ENCODE peak calls at places on chromosomes 13 and 19, in eight cellular contexts. Q, K, L, H, I, Y, W and F are unnamed samples.

GRCh38 chr13:106277483-106278154 is 257.8 kb downstream of the EFNB2 start:
- DNase-seq in Q (no peak), K (no peak), L (no peak), H (no peak), I (no peak), Y (no peak), W (no peak), F (no peak)

GRCh38 chr13:43848250-43848649 is 31.3 kb downstream of the CCDC122 start:
- DNase-seq in Q (no peak), K (no peak), L (no peak), H (no peak), I (no peak), Y (peak), W (no peak), F (peak)

GRCh38 chr13:25630327-25630726 is 258.6 kb downstream of the ATP8A2 start:
- DNase-seq in Q (no peak), K (no peak), L (no peak), H (no peak), I (no peak), Y (no peak), W (no peak), F (no peak)

GRCh38 chr13:67281476-67281875 is 51.3 kb upstream of the PCDH9 start:
- DNase-seq in Q (no peak), K (no peak), L (no peak), H (no peak), I (no peak), Y (no peak), W (no peak), F (no peak)

GRCh38 chr19:38319421-38320258 is at the start of gene KCNK6:
- DNase-seq in Q (peak), K (no peak), L (peak), H (peak), I (no peak), Y (no peak), W (peak), F (no peak)

GRCh38 chr13:19960673-19961015 is 2.1 kb downstream of the ZMYM2 start:
- DNase-seq in Q (no peak), K (no peak), L (no peak), H (no peak), I (no peak), Y (peak), W (no peak), F (no peak)

GRCh38 chr13:114096031-114096485 is 36.4 kb downstream of the RASA3 start:
- DNase-seq in Q (no peak), K (no peak), L (no peak), H (no peak), I (no peak), Y (no peak), W (peak), F (no peak)

GRCh38 chr19:33621065-33621785 is 528 bp upstream of the CHST8 start:
- DNase-seq in Q (no peak), K (no peak), L (peak), H (no peak), I (no peak), Y (no peak), W (no peak), F (no peak)

GRCh38 chr19:2942928-2943640 is 1.7 kb downstream of the ZNF77 start:
- DNase-seq in Q (no peak), K (no peak), L (no peak), H (no peak), I (no peak), Y (no peak), W (no peak), F (no peak)

GRCh38 chr13:91247768-91248167 is 99.7 kb upstream of the MIR17HG start:
- DNase-seq in Q (no peak), K (no peak), L (peak), H (no peak), I (no peak), Y (no peak), W (no peak), F (no peak)

GRCh38 chr13:49439609-49440008 is 4.3 kb downstream of the CAB39L start:
- DNase-seq in Q (no peak), K (no peak), L (no peak), H (no peak), I (no peak), Y (no peak), W (no peak), F (no peak)

GRCh38 chr19:55526216-55527196 is 10.4 kb downstream of the SBK2 start:
- DNase-seq in Q (no peak), K (peak), L (peak), H (peak), I (no peak), Y (peak), W (peak), F (no peak)

GRCh38 chr19:11798391-11799296 is at the start of gene ZNF491:
- DNase-seq in Q (peak), K (peak), L (peak), H (peak), I (peak), Y (peak), W (peak), F (peak)

GRCh38 chr13:36298535-36299068 is 988 bp upstream of the CCDC169 start:
- DNase-seq in Q (no peak), K (no peak), L (peak), H (no peak), I (no peak), Y (no peak), W (no peak), F (peak)

GRCh38 chr19:41958367-41959055 is 610 bp downstream of the RABAC1 start:
- DNase-seq in Q (peak), K (peak), L (peak), H (peak), I (peak), Y (peak), W (peak), F (peak)

GRCh38 chr13:112970552-112971287 is 1.7 kb downstream of the MCF2L start:
- DNase-seq in Q (no peak), K (no peak), L (no peak), H (no peak), I (no peak), Y (no peak), W (no peak), F (no peak)

GRCh38 chr19:10288662-10289166 is 1.0 kb upstream of the ICAM5 start:
- DNase-seq in Q (no peak), K (no peak), L (peak), H (no peak), I (no peak), Y (peak), W (peak), F (no peak)

GRCh38 chr19:12711187-12711586 is 12.5 kb downstream of the TNPO2 start:
- DNase-seq in Q (no peak), K (no peak), L (no peak), H (no peak), I (no peak), Y (no peak), W (no peak), F (no peak)

GRCh38 chr13:26202365-26202972 is 19.6 kb downstream of the RNF6 start:
- DNase-seq in Q (no peak), K (no peak), L (no peak), H (no peak), I (no peak), Y (peak), W (no peak), F (no peak)

GRCh38 chr13:39023316-39023715 is 14.6 kb downstream of the PROSER1 start:
- DNase-seq in Q (no peak), K (no peak), L (peak), H (no peak), I (no peak), Y (no peak), W (no peak), F (no peak)

GRCh38 chr19:54316746-54317107 is 3.8 kb upstream of the LILRA5 start:
- DNase-seq in Q (no peak), K (no peak), L (peak), H (no peak), I (no peak), Y (no peak), W (peak), F (no peak)

GRCh38 chr13:75197803-75198202 is 284.2 kb downstream of the TBC1D4 start:
- DNase-seq in Q (no peak), K (no peak), L (no peak), H (no peak), I (no peak), Y (no peak), W (no peak), F (no peak)

GRCh38 chr19:17883627-17884413 is 12.1 kb downstream of the SLC5A5 start:
- DNase-seq in Q (no peak), K (no peak), L (peak), H (no peak), I (no peak), Y (no peak), W (no peak), F (no peak)

GRCh38 chr13:42894765-42895181 is 97.3 kb downstream of the EPSTI1 start:
- DNase-seq in Q (no peak), K (no peak), L (no peak), H (no peak), I (no peak), Y (peak), W (no peak), F (peak)

GRCh38 chr13:73171926-73172325 is 113.1 kb downstream of the KLF5 start:
- DNase-seq in Q (no peak), K (no peak), L (peak), H (no peak), I (no peak), Y (peak), W (no peak), F (no peak)

GRCh38 chr13:74174810-74175209 is 40.6 kb upstream of the KLF12 start:
- DNase-seq in Q (no peak), K (no peak), L (no peak), H (no peak), I (no peak), Y (no peak), W (no peak), F (no peak)

GRCh38 chr19:16628984-16629691 is 1.1 kb upstream of the MED26 start:
- DNase-seq in Q (no peak), K (peak), L (peak), H (no peak), I (no peak), Y (peak), W (no peak), F (no peak)

GRCh38 chr13:45120967-45121366 is 657 bp downstream of the GTF2F2 start:
- DNase-seq in Q (no peak), K (no peak), L (no peak), H (no peak), I (no peak), Y (no peak), W (no peak), F (no peak)

GRCh38 chr19:45884682-45885555 is 1.0 kb downstream of the IRF2BP1 start:
- DNase-seq in Q (no peak), K (peak), L (peak), H (no peak), I (no peak), Y (no peak), W (no peak), F (no peak)

GRCh38 chr13:76832258-76832988 is 53.8 kb downstream of the KCTD12 start:
- DNase-seq in Q (no peak), K (no peak), L (no peak), H (no peak), I (no peak), Y (no peak), W (no peak), F (no peak)

GRCh38 chr13:94656766-94657165 is 55.1 kb downstream of the GPR180 start:
- DNase-seq in Q (no peak), K (peak), L (peak), H (no peak), I (no peak), Y (peak), W (no peak), F (peak)

GRCh38 chr13:40130871-40131636 is 475.6 kb downstream of the COG6 start:
- DNase-seq in Q (no peak), K (peak), L (no peak), H (no peak), I (no peak), Y (peak), W (no peak), F (no peak)

GRCh38 chr13:114285166-114285808 is 3.9 kb downstream of the UPF3A start:
- DNase-seq in Q (no peak), K (peak), L (no peak), H (no peak), I (no peak), Y (peak), W (no peak), F (no peak)

GRCh38 chr19:6238643-6239281 is 41.0 kb downstream of the MLLT1 start:
- DNase-seq in Q (no peak), K (no peak), L (no peak), H (no peak), I (no peak), Y (peak), W (peak), F (peak)

GRCh38 chr13:23574421-23574820 is 4.2 kb downstream of the TNFRSF19 start:
- DNase-seq in Q (no peak), K (no peak), L (no peak), H (no peak), I (no peak), Y (no peak), W (no peak), F (no peak)